ENCODE peak calls at places on chromosomes 12 and 14, in five cellular contexts. U is stimulated activated CD8-positive, alpha-beta memory T cell treated with anti-CD3 and anti-CD28 coated beads, Interleukin-12 subunit alpha, Interleukin-12 subunit beta, amount 100 ng/mL, for 1 hour; N is NCI-H774; R is amniotic stem cell; X is WTC11. J is an unnamed sample.

GRCh38 chr14:102280376-102280962 is 24.5 kb downstream of the MOK start:
- DNase-seq in U (no peak), N (no peak), R (peak; percentile 78), X (no peak), J (peak; percentile 98)

GRCh38 chr14:45070215-45070614 is 13.7 kb upstream of the PRPF39 start:
- DNase-seq in U (no peak), N (no peak), R (no peak), X (no peak), J (no peak)

GRCh38 chr14:51597511-51597920 is 54.2 kb upstream of the FRMD6 start:
- DNase-seq in U (no peak), N (no peak), R (no peak), X (no peak), J (peak; percentile 86)

GRCh38 chr14:36952702-36953101 is 219.7 kb downstream of the SLC25A21 start:
- DNase-seq in U (no peak), N (no peak), R (peak; percentile 34), X (no peak), J (no peak)

GRCh38 chr14:100341301-100342031 is 18.3 kb downstream of the SLC25A47 start:
- DNase-seq in U (no peak), N (no peak), R (peak; percentile 68), X (no peak), J (peak; percentile 65)

GRCh38 chr14:55333785-55334485 is 62.7 kb downstream of the FBXO34 start:
- DNase-seq in U (no peak), N (no peak), R (no peak), X (no peak), J (no peak)

GRCh38 chr12:115798309-115798917 is 479.1 kb downstream of the MED13L start:
- DNase-seq in U (no peak), N (peak; percentile 52), R (no peak), X (no peak), J (no peak)

GRCh38 chr14:89549381-89550102 is 132.5 kb upstream of the FOXN3 start:
- DNase-seq in U (no peak), N (no peak), R (peak; percentile 37), X (no peak), J (no peak)

GRCh38 chr14:68459480-68460136 is 333.3 kb downstream of the ZFP36L1 start:
- DNase-seq in U (no peak), N (no peak), R (no peak), X (no peak), J (no peak)

GRCh38 chr14:96748371-96748770 is 48.8 kb upstream of the VRK1 start:
- DNase-seq in U (no peak), N (peak; percentile 27), R (no peak), X (no peak), J (no peak)

GRCh38 chr14:35215110-35215872 is 76.9 kb upstream of the PSMA6 start:
- DNase-seq in U (no peak), N (no peak), R (peak; percentile 47), X (no peak), J (peak; percentile 29)

GRCh38 chr12:119842380-119842779 is 34.7 kb downstream of the CIT start:
- DNase-seq in U (no peak), N (no peak), R (no peak), X (no peak), J (no peak)

GRCh38 chr14:74425525-74426201 is 347 bp downstream of the SYNDIG1L start:
- DNase-seq in U (peak; percentile 14), N (no peak), R (no peak), X (peak; percentile 82), J (no peak)

GRCh38 chr14:50978521-50978871 is 34.2 kb upstream of the PYGL start:
- DNase-seq in U (no peak), N (no peak), R (no peak), X (no peak), J (no peak)

GRCh38 chr14:20878695-20879094 is 12.5 kb upstream of the RNASE3 start:
- DNase-seq in U (no peak), N (no peak), R (no peak), X (no peak), J (no peak)

GRCh38 chr14:74505831-74506230 is 12.3 kb downstream of the ISCA2 start:
- DNase-seq in U (no peak), N (no peak), R (no peak), X (no peak), J (no peak)

GRCh38 chr12:43921666-43922337 is 85.9 kb downstream of the TMEM117 start:
- DNase-seq in U (no peak), N (no peak), R (no peak), X (no peak), J (no peak)

GRCh38 chr14:72906879-72907278 is 13.0 kb upstream of the DPF3 start:
- DNase-seq in U (no peak), N (no peak), R (no peak), X (no peak), J (no peak)

GRCh38 chr12:46442239-46442638 is 69.7 kb upstream of the SLC38A2 start:
- DNase-seq in U (no peak), N (no peak), R (no peak), X (no peak), J (no peak)

GRCh38 chr14:72476657-72477499 is 417.0 kb downstream of the DPF3 start:
- DNase-seq in U (peak; percentile 30), N (no peak), R (no peak), X (no peak), J (peak; percentile 71)

GRCh38 chr14:37413050-37413449 is 182.0 kb downstream of the FOXA1 start:
- DNase-seq in U (no peak), N (no peak), R (no peak), X (no peak), J (no peak)

GRCh38 chr14:93936245-93936644 is 9.1 kb downstream of the FAM181A start:
- DNase-seq in U (no peak), N (no peak), R (no peak), X (peak; percentile 56), J (no peak)